ENCODE peak calls at places on chromosomes 4 and X, in eight cellular contexts. D is MM.1S, W is progenitor cell of endocrine pancreas, M is endothelial cell, H is GM10248, Z is AG04449, C is cardiac muscle cell, F is GM13977. G is an unnamed sample.
A peak's percentile ranks its signal among the peaks of the same experiment; 100 is the strongest.

GRCh38 chr4:139403457-139403856 is 50.5 kb upstream of the RAB33B start:
- DNase-seq in D (no peak), W (no peak), M (no peak), H (no peak), Z (no peak), C (no peak), F (no peak), G (no peak)

GRCh38 chr4:169315530-169316306 is 45.0 kb upstream of the SH3RF1 start:
- DNase-seq in D (no peak), W (no peak), M (no peak), H (no peak), Z (peak; percentile 57), C (peak; percentile 66), F (no peak), G (no peak)

GRCh38 chr4:95250544-95251137 is 298.1 kb downstream of the UNC5C start:
- DNase-seq in D (no peak), W (no peak), M (no peak), H (no peak), Z (no peak), C (no peak), F (no peak), G (no peak)

GRCh38 chr4:7620814-7621176 is 186.1 kb upstream of the PSAPL1 start:
- DNase-seq in D (no peak), W (no peak), M (no peak), H (no peak), Z (no peak), C (no peak), F (no peak), G (no peak)

GRCh38 chrX:37767438-37767837 is 12.4 kb upstream of the CYBB start:
- DNase-seq in D (no peak), W (no peak), M (no peak), H (no peak), Z (no peak), C (no peak), F (no peak), G (no peak)

GRCh38 chr4:185849543-185850185 is 37.7 kb upstream of the SORBS2 start:
- DNase-seq in D (no peak), W (no peak), M (no peak), H (no peak), Z (no peak), C (no peak), F (no peak), G (no peak)

GRCh38 chr4:63528592-63528991 is 880.7 kb downstream of the TECRL start:
- DNase-seq in D (peak; percentile 39), W (no peak), M (no peak), H (no peak), Z (no peak), C (no peak), F (peak; percentile 17), G (no peak)

GRCh38 chrX:23790147-23790497 is 7.1 kb downstream of the SAT1 start:
- DNase-seq in D (no peak), W (no peak), M (no peak), H (no peak), Z (no peak), C (no peak), F (no peak), G (no peak)

GRCh38 chrX:9171841-9172240 is 137.9 kb upstream of the FAM9B start:
- DNase-seq in D (no peak), W (no peak), M (no peak), H (no peak), Z (peak; percentile 38), C (no peak), F (no peak), G (no peak)

GRCh38 chr4:149715822-149716585 is 99.6 kb downstream of the IQCM start:
- DNase-seq in D (no peak), W (no peak), M (no peak), H (no peak), Z (no peak), C (no peak), F (no peak), G (no peak)

GRCh38 chrX:28589048-28589447 is 1.8 kb downstream of the IL1RAPL1 start:
- DNase-seq in D (no peak), W (no peak), M (no peak), H (no peak), Z (no peak), C (no peak), F (no peak), G (no peak)

GRCh38 chr4:2257361-2258001 is 4.4 kb downstream of the MXD4 start:
- DNase-seq in D (no peak), W (no peak), M (peak; percentile 2), H (no peak), Z (no peak), C (no peak), F (no peak), G (no peak)

GRCh38 chr4:158581161-158581560 is 59.5 kb downstream of the RXFP1 start:
- DNase-seq in D (no peak), W (no peak), M (no peak), H (no peak), Z (no peak), C (no peak), F (no peak), G (no peak)

GRCh38 chr4:32172761-32173160 is 1452.6 kb downstream of the PCDH7 start:
- DNase-seq in D (no peak), W (no peak), M (no peak), H (no peak), Z (no peak), C (no peak), F (no peak), G (no peak)

GRCh38 chr4:105022811-105023667 is 123.6 kb upstream of the TET2 start:
- DNase-seq in D (no peak), W (no peak), M (no peak), H (no peak), Z (no peak), C (no peak), F (no peak), G (no peak)

DNA sequence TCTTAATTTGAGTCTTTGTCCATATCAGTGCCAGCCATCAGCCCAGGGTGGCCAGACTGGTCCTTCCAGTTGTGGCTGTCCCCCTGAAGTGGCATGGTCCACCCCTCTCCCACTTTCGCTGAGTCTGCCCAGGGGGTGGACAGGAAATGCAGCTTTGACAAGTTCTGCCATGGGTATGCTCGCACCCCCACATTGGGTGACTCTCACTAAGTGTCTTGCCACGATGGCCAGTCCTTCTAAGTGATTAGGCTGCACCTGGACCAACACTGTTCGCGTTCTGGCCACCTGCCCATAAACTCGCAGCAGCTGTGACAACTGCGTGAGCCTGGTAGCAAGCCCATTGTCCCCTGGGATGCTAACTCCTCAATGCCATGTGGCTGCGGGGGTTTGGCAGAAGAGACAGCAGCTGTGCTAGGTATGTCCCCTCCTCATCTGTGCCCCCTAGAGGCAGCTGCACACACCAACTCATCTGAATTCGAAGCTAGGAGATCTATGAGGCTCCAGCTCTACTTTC is 10.0 kb upstream of the LNX1 start:
- DNase-seq in D (peak; percentile 6), W (no peak), M (peak; percentile 24), H (peak; percentile 36), Z (no peak), C (peak; percentile 43), F (peak; percentile 26), G (no peak)
- TF ChIP-seq CTCF in D (peak; percentile 25), W (peak; percentile 34), M (no peak), H (peak; percentile 32), Z (peak; percentile 23), C (peak; percentile 37), F (peak; percentile 49), G (peak; percentile 8)

DNA sequence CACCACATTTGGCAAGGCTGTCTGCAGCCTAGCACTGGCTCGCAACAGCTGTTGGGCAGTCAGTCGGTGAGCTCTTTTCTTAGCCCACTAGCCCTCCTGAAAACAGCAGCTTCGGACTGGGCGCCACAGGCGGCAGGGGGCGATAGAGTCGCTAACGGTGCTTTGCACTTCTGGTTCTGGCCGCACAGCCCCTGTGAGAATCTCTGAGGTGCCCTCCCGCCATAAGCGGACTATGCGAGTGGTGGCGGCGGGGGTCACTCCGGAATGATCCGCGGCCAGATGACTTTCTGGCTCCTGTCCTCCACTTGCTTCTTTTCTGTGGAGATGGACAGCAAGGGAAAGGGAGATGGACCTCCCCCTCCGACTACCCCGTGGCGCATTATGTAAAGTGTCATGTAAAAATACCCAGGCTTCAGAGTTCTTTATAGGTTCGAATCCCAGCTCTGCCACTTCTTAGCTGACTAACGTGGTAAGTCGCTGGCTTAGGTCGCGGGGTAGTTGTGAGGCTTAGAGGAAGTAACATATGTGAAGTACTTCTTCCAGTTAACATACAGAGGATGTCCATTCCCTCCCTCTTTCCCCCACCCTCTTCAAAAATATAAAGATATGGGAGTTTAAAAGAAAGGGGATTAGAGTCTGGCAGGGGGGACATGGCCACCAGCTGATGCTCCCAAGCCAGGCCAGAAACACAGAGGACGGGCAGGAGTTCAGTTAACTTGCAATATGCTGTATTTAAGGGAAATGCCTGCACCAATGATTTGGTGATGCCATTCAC is 11.0 kb downstream of the ARHGAP36 start:
- DNase-seq in D (no peak), W (peak; percentile 69), M (peak; percentile 75), H (peak; percentile 34), Z (no peak), C (peak; percentile 84), F (peak; percentile 50), G (peak; percentile 41)
- TF ChIP-seq CTCF in D (peak; percentile 43), W (peak; percentile 83), M (peak; percentile 43), H (no peak), Z (peak; percentile 15), C (peak; percentile 35), F (peak; percentile 40), G (peak; percentile 22)

GRCh38 chrX:87873988-87874500 is 356.4 kb downstream of the KLHL4 start:
- DNase-seq in D (no peak), W (no peak), M (no peak), H (no peak), Z (no peak), C (no peak), F (no peak), G (no peak)
- TF ChIP-seq CTCF in D (no peak), W (no peak), M (no peak), H (no peak), Z (no peak), C (no peak), F (no peak), G (no peak)

DNA sequence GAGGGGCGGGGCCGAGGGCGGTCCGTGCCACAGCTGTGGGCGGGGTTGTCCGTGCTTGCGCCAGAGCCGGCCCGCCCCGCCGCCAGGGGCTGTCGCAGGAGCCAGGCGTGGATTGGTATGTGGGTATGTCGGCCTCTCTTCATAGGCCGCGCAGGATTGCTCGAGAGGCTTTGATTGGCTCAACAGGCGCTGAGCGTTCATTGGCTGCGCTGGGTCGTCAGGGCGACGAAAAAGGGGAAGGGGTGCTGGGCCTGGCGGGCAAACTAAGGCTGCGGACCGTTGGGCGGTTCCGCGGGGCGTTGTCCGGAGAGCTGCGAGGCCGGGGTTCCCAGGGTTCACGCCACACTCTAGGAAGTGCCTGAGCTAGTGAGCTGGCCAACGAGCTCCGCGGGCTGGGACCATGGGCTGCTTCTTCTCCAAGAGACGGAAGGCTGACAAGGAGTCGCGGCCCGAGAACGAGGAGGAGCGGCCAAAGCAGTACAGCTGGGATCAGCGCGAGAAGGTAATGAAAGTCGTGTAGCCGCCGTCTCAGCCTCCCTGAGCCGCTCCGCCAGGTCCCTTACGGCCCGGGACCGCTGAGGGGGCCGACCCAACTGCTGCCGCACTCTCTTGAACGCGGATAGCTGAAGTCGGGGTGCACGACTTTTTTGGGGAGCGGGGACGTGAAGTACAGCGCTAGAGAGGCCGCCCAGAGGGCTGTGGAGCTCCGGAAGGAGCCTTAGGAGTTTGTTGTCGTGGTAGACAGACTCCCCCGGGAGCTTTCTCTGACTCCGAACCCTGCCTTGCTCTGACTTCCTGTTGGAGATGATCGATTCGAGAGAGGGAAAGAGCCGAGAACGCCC is at the start of gene RP2:
- DNase-seq in D (peak; percentile 91), W (peak; percentile 77), M (peak; percentile 82), H (peak; percentile 86), Z (peak; percentile 67), C (peak; percentile 92), F (peak; percentile 85), G (peak; percentile 93)
- TF ChIP-seq CTCF in D (no peak), W (peak; percentile 24), M (no peak), H (no peak), Z (peak; percentile 15), C (no peak), F (no peak), G (no peak)

G was measured in activated CD8-positive, alpha-beta T cell treated with anti-CD3 and anti-CD28 coated beads for 36 hours.